ENCODE peak calls at places on chromosomes 12 and 14, in nine cellular contexts. U is neural progenitor cell; T is CD4-positive, CD25-positive, alpha-beta regulatory T cell; Q is lung; K is naive thymus-derived CD4-positive, alpha-beta T cell; P is OCI-LY7; O is endothelial cell of umbilical vein; A is Peyer's patch; M is transverse colon. Y is an unnamed sample.
A peak's percentile ranks its signal among the peaks of the same experiment; 100 is the strongest.

GRCh38 chr12:116418551-116418950 is 140.6 kb upstream of the MAP1LC3B2 start:
- DNase-seq in K (no peak), T (no peak), A (no peak), U (no peak), M (no peak), O (no peak), P (no peak), Q (no peak), Y (no peak)

GRCh38 chr14:88829685-88830302 is 5.3 kb downstream of the TTC8 start:
- DNase-seq in A (no peak), Q (no peak), O (no peak), K (no peak), U (no peak), T (no peak), M (no peak), P (no peak), Y (no peak)

GRCh38 chr12:14995583-14996425 is 23.0 kb downstream of the PDE6H start:
- DNase-seq in T (peak; percentile 71), A (no peak), P (peak; percentile 81), K (peak; percentile 52), M (no peak), U (peak; percentile 63), Q (no peak), O (peak; percentile 81), Y (peak; percentile 59)

GRCh38 chr14:24425704-24426103 is 3.8 kb downstream of the CBLN3 start:
- DNase-seq in O (peak; percentile 83), K (no peak), Q (no peak), M (no peak), T (no peak), P (no peak), A (no peak), U (no peak), Y (no peak)

GRCh38 chr12:3996322-3996721 is 123.1 kb upstream of the PARP11 start:
- DNase-seq in A (no peak), P (no peak), M (no peak), Q (no peak), T (no peak), K (no peak), O (no peak), U (no peak), Y (no peak)

GRCh38 chr14:61461808-61462275 is 140.5 kb downstream of the PRKCH start:
- DNase-seq in Q (no peak), T (peak; percentile 66), U (peak; percentile 71), O (peak; percentile 80), K (peak; percentile 59), M (no peak), A (no peak), P (peak; percentile 80), Y (no peak)

GRCh38 chr14:27605298-27605697 is 1007.5 kb upstream of the NOVA1 start:
- DNase-seq in U (no peak), M (no peak), Q (no peak), K (no peak), T (no peak), P (no peak), A (no peak), O (no peak), Y (no peak)

GRCh38 chr12:2693204-2693860 is 101.4 kb upstream of the FKBP4 start:
- DNase-seq in A (no peak), K (no peak), M (no peak), T (no peak), Q (no peak), U (peak; percentile 42), O (no peak), P (peak; percentile 7), Y (no peak)

GRCh38 chr12:85036736-85037135 is 585 bp downstream of the LRRIQ1 start:
- DNase-seq in P (no peak), K (no peak), U (no peak), O (no peak), Q (no peak), M (no peak), A (no peak), T (no peak), Y (no peak)

GRCh38 chr12:124720687-124721500 is 142.8 kb downstream of the SCARB1 start:
- DNase-seq in T (no peak), A (no peak), M (peak; percentile 39), O (peak; percentile 86), Q (no peak), K (no peak), U (no peak), P (no peak), Y (no peak)

GRCh38 chr14:42391146-42391821 is 784.6 kb downstream of the LRFN5 start:
- DNase-seq in Q (no peak), O (no peak), P (no peak), K (no peak), T (no peak), M (no peak), U (no peak), A (no peak), Y (peak; percentile 3)

GRCh38 chr12:7479784-7480183 is 23.8 kb downstream of the CD163 start:
- DNase-seq in Q (no peak), K (no peak), T (no peak), A (no peak), O (no peak), U (no peak), P (no peak), M (no peak), Y (no peak)

GRCh38 chr12:4909734-4910501 is at the start of gene KCNA1:
- DNase-seq in K (no peak), T (no peak), Q (no peak), A (no peak), O (no peak), P (no peak), U (peak; percentile 68), M (no peak), Y (peak; percentile 38)

DNA sequence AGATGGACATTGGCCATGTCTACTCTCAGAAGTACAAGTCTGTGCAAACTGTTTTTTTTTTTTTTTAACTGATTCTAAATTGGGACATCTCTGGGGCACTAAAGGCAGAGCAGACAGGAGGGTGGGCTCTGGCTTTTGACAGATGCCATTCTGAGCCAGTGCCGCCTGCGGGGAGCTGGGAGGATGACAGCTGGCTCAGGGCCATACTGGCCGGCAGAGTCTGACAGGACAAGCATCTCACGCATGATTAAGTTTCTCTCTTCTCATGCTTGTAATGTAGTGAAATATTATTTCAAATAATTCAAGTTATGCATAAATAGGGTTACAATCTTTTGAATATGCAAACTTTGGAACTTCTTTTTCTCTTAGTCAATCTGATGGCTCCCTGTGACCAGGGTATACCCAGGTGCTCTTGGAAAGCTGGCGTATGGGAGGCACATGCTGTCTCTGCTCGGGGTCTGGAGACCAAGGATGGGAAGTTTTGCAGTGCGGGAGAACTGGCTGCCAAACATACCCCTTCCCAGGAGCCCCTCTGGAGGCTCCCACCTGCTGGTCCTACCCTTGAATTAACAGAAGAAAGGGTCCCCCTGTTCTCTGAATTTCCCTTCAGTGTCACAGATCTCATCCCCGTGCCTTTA is 7.6 kb downstream of the CDCA4 start:
- DNase-seq in O (no peak), K (no peak), M (no peak), A (no peak), T (no peak), P (peak; percentile 50), Q (no peak), U (no peak), Y (no peak)
- H3K36me3 ChIP-seq in O (peaks cover 9% of the 10 kb centered on the region), K (no peaks in the 10 kb centered on the region), M (peaks cover 15% of the 10 kb centered on the region), A (peaks cover 22% of the 10 kb centered on the region), T (peaks cover 27% of the 10 kb centered on the region), P (peaks cover 96% of the 10 kb centered on the region), Q (peaks cover 11% of the 10 kb centered on the region), U (no peaks in the 10 kb centered on the region), Y (peaks cover 17% of the 10 kb centered on the region)

DNA sequence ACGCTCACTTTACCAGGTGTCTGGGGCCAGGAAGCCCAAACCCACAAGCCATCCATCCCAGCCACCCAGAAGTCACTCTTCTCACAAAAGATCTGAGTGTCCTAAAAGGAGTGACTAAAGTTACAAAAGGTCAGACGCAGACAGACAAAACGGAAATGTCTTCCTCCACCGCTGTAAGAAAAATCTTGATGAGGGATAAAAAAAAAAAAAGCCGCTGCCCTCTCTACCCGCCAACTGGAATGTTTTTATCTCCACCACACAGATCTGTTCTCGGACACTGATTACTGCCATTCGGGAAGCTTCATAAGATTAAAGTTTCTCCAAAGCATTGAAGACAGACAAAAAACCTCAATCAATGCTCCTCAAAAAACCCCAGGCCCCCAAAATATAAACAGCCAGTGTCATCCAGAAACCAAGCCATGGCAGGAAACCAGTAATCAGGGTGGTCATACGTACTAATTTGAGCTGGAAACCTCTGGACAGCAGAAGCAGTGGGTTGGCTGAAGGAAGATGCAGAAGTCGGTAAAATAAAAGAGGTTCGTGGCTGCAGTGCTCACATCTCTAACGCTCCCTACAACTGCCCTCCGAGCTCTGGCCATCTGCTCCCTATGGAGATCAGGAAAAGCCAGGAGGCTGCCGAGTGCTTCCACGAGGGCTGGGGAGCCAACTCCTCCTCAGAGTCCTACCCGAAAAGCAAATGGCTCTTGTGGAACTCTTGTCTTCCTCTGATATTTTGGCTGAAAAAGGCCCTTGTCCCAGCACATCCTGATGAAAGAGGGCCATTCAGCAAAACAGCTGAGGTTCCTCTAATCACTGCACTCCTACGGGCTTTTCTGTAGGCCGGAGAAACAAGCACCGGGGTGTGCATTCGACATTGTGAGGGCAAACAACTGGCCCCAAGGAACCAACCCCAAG is 30.3 kb downstream of the SSH1 start:
- DNase-seq in Q (no peak), A (peak; percentile 41), M (no peak), O (peak; percentile 58), T (no peak), U (no peak), K (no peak), P (no peak), Y (no peak)
- H3K4me3 ChIP-seq in Q (no peak overlapping the region), A (no peak overlapping the region), M (no peak overlapping the region), O (no peak overlapping the region), T (no peak overlapping the region), U (no peak overlapping the region), K (no peak overlapping the region), P (no peak overlapping the region), Y (no peak overlapping the region)

GRCh38 chr12:96026331-96026730 is 9.1 kb downstream of the LTA4H start:
- DNase-seq in A (no peak), U (no peak), P (no peak), T (no peak), K (no peak), M (no peak), O (no peak), Q (no peak), Y (no peak)
- H3K36me3 ChIP-seq in A (peaks cover 59% of the 10 kb centered on the region), U (peaks cover 25% of the 10 kb centered on the region), P (peaks cover 75% of the 10 kb centered on the region), T (peaks cover 53% of the 10 kb centered on the region), K (no peaks in the 10 kb centered on the region), M (peaks cover 31% of the 10 kb centered on the region), O (peaks cover 3% of the 10 kb centered on the region), Q (peaks cover 11% of the 10 kb centered on the region), Y (no peaks in the 10 kb centered on the region)

GRCh38 chr12:51969643-51970042 is 18.1 kb downstream of the ACVR1B start:
- DNase-seq in O (no peak), Q (no peak), A (no peak), T (no peak), K (no peak), U (no peak), M (no peak), P (no peak), Y (no peak)

GRCh38 chr12:51972849-51973273 is 21.4 kb downstream of the ACVR1B start:
- DNase-seq in P (no peak), U (no peak), M (peak; percentile 45), K (no peak), A (no peak), Q (peak; percentile 68), O (peak; percentile 97), T (no peak), Y (no peak)

GRCh38 chr12:51971679-51972423 is 20.4 kb downstream of the ACVR1B start:
- DNase-seq in A (no peak), P (no peak), U (no peak), M (no peak), T (no peak), Q (no peak), O (peak; percentile 47), K (no peak), Y (no peak)

GRCh38 chr12:51972424-51972812 is 20.9 kb downstream of the ACVR1B start:
- DNase-seq in O (no peak), U (no peak), M (no peak), K (no peak), Q (no peak), T (no peak), P (no peak), A (no peak), Y (no peak)

GRCh38 chr12:51970904-51971646 is 19.6 kb downstream of the ACVR1B start:
- DNase-seq in K (no peak), P (peak; percentile 47), O (peak; percentile 89), A (no peak), Q (no peak), M (peak; percentile 24), T (peak; percentile 47), U (peak; percentile 65), Y (peak; percentile 80)
- H3K4me3 ChIP-seq in K (peak overlapping the region; percentile 1), P (no peak overlapping the region), O (no peak overlapping the region), A (no peak overlapping the region), Q (no peak overlapping the region), M (no peak overlapping the region), T (peak overlapping the region; percentile 53), U (no peak overlapping the region), Y (peak overlapping the region; percentile 33)